ENCODE peak calls at places on chromosomes 1 and 21, in eight cellular contexts. One of them, this sample, is unnamed. For H3K4me1, the result is how much of the 10 kb centered on the place peaks cover.

GRCh38 chr21:17828223-17828622 is 9.1 kb upstream of the C21orf91 start:
- DNase-seq in PC-9: no peak
- DNase-seq in NT2/D1: no peak
- DNase-seq in OCI-LY7: no peak
- DNase-seq in hepatocyte: no peak
- DNase-seq in mammary epithelial cell: peak
- DNase-seq in fibroblast of lung: peak
- DNase-seq in ascending aorta: no peak
- DNase-seq in this sample: no peak

GRCh38 chr1:54359393-54360162 is 46.6 kb downstream of the SSBP3 start:
- DNase-seq in PC-9: no peak
- DNase-seq in NT2/D1: no peak
- DNase-seq in OCI-LY7: no peak
- DNase-seq in hepatocyte: no peak
- DNase-seq in mammary epithelial cell: no peak
- DNase-seq in fibroblast of lung: no peak
- DNase-seq in ascending aorta: no peak
- DNase-seq in this sample: no peak

GRCh38 chr1:245577396-245578157 is 422.8 kb downstream of the KIF26B start:
- DNase-seq in PC-9: no peak
- DNase-seq in NT2/D1: no peak
- DNase-seq in OCI-LY7: no peak
- DNase-seq in hepatocyte: no peak
- DNase-seq in mammary epithelial cell: no peak
- DNase-seq in fibroblast of lung: no peak
- DNase-seq in ascending aorta: no peak
- DNase-seq in this sample: no peak

GRCh38 chr1:82018319-82018718 is 217.6 kb downstream of the ADGRL2 start:
- DNase-seq in PC-9: no peak
- DNase-seq in NT2/D1: no peak
- DNase-seq in OCI-LY7: no peak
- DNase-seq in hepatocyte: no peak
- DNase-seq in mammary epithelial cell: no peak
- DNase-seq in fibroblast of lung: no peak
- DNase-seq in ascending aorta: no peak
- DNase-seq in this sample: no peak

GRCh38 chr1:239308701-239309333 is 77.6 kb upstream of the CHRM3 start:
- DNase-seq in PC-9: no peak
- DNase-seq in NT2/D1: peak
- DNase-seq in OCI-LY7: no peak
- DNase-seq in hepatocyte: peak
- DNase-seq in mammary epithelial cell: peak
- DNase-seq in fibroblast of lung: peak
- DNase-seq in ascending aorta: no peak
- DNase-seq in this sample: no peak

GRCh38 chr1:153336650-153337049 is 12.0 kb downstream of the PGLYRP4 start:
- DNase-seq in PC-9: no peak
- DNase-seq in NT2/D1: no peak
- DNase-seq in OCI-LY7: no peak
- DNase-seq in hepatocyte: no peak
- DNase-seq in mammary epithelial cell: no peak
- DNase-seq in fibroblast of lung: no peak
- DNase-seq in ascending aorta: no peak
- DNase-seq in this sample: no peak

GRCh38 chr21:32494946-32495703 is 82.6 kb downstream of the EVA1C start:
- DNase-seq in PC-9: peak
- DNase-seq in NT2/D1: no peak
- DNase-seq in OCI-LY7: no peak
- DNase-seq in hepatocyte: peak
- DNase-seq in mammary epithelial cell: peak
- DNase-seq in fibroblast of lung: peak
- DNase-seq in ascending aorta: no peak
- DNase-seq in this sample: no peak

GRCh38 chr21:44296916-44297315 is 2.9 kb upstream of the PFKL start:
- DNase-seq in PC-9: no peak
- DNase-seq in NT2/D1: no peak
- DNase-seq in OCI-LY7: no peak
- DNase-seq in hepatocyte: no peak
- DNase-seq in mammary epithelial cell: no peak
- DNase-seq in fibroblast of lung: no peak
- DNase-seq in ascending aorta: no peak
- DNase-seq in this sample: no peak

GRCh38 chr21:45511007-45511406 is 31.2 kb downstream of the SLC19A1 start:
- DNase-seq in PC-9: no peak
- DNase-seq in NT2/D1: no peak
- DNase-seq in OCI-LY7: no peak
- DNase-seq in hepatocyte: no peak
- DNase-seq in mammary epithelial cell: no peak
- DNase-seq in fibroblast of lung: no peak
- DNase-seq in ascending aorta: no peak
- DNase-seq in this sample: no peak

GRCh38 chr1:220326578-220326977 is 54.3 kb upstream of the RAB3GAP2 start:
- DNase-seq in PC-9: peak
- DNase-seq in NT2/D1: peak
- DNase-seq in OCI-LY7: no peak
- DNase-seq in hepatocyte: no peak
- DNase-seq in mammary epithelial cell: peak
- DNase-seq in fibroblast of lung: peak
- DNase-seq in ascending aorta: no peak
- DNase-seq in this sample: no peak

GRCh38 chr1:56029329-56030003 is 549.9 kb downstream of the PLPP3 start:
- DNase-seq in PC-9: no peak
- DNase-seq in NT2/D1: no peak
- DNase-seq in OCI-LY7: no peak
- DNase-seq in hepatocyte: peak
- DNase-seq in mammary epithelial cell: no peak
- DNase-seq in fibroblast of lung: no peak
- DNase-seq in ascending aorta: no peak
- DNase-seq in this sample: no peak

GRCh38 chr1:147640553-147641165 is 29.7 kb downstream of the ACP6 start:
- DNase-seq in PC-9: no peak
- DNase-seq in NT2/D1: peak
- DNase-seq in OCI-LY7: peak
- DNase-seq in hepatocyte: peak
- DNase-seq in mammary epithelial cell: peak
- DNase-seq in fibroblast of lung: peak
- DNase-seq in ascending aorta: no peak
- DNase-seq in this sample: peak

GRCh38 chr1:162942903-162943567 is 82.1 kb upstream of the CCDC190 start:
- DNase-seq in PC-9: no peak
- DNase-seq in NT2/D1: no peak
- DNase-seq in OCI-LY7: no peak
- DNase-seq in hepatocyte: no peak
- DNase-seq in mammary epithelial cell: no peak
- DNase-seq in fibroblast of lung: peak
- DNase-seq in ascending aorta: no peak
- DNase-seq in this sample: no peak

GRCh38 chr1:207752456-207753132 is 740 bp downstream of the CD46 start:
- DNase-seq in PC-9: peak
- DNase-seq in NT2/D1: no peak
- DNase-seq in OCI-LY7: peak
- DNase-seq in hepatocyte: peak
- DNase-seq in mammary epithelial cell: peak
- DNase-seq in fibroblast of lung: peak
- DNase-seq in ascending aorta: no peak
- DNase-seq in this sample: no peak

GRCh38 chr21:22174746-22175145 is 1176.5 kb downstream of the NCAM2 start:
- DNase-seq in PC-9: no peak
- DNase-seq in NT2/D1: no peak
- DNase-seq in OCI-LY7: no peak
- DNase-seq in hepatocyte: no peak
- DNase-seq in mammary epithelial cell: no peak
- DNase-seq in fibroblast of lung: no peak
- DNase-seq in ascending aorta: no peak
- DNase-seq in this sample: no peak

GRCh38 chr1:67711850-67712202 is 26.8 kb downstream of the GADD45A start:
- DNase-seq in PC-9: no peak
- DNase-seq in NT2/D1: no peak
- DNase-seq in OCI-LY7: peak
- DNase-seq in hepatocyte: no peak
- DNase-seq in mammary epithelial cell: no peak
- DNase-seq in fibroblast of lung: no peak
- DNase-seq in ascending aorta: no peak
- DNase-seq in this sample: no peak

DNA sequence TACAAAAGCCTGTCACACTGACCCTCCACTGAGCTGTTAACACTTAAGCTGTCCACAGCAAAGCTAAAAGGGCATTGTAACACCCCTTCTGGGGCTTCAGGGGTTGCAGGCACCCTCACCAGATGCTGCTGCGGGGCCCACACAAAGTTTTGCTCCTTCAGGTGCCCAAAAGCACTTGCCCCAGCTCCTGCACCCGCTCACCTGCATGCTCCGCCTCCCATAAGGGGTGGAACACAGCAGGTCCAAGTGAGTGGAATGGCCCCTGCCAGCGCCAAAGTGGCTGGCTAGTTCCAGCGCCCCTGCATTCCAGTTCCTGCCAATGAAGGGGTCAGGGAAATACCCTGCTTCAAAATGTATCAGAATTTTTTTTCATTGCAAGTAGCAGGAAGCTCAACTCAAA is 7.3 kb upstream of the RBP7 start:
- DNase-seq in PC-9: no peak
- DNase-seq in NT2/D1: no peak
- DNase-seq in OCI-LY7: no peak
- DNase-seq in hepatocyte: no peak
- DNase-seq in mammary epithelial cell: no peak
- DNase-seq in fibroblast of lung: no peak
- DNase-seq in ascending aorta: no peak
- DNase-seq in this sample: no peak
- H3K4me3 ChIP-seq in PC-9: no peak
- H3K4me3 ChIP-seq in NT2/D1: no peak
- H3K4me3 ChIP-seq in OCI-LY7: no peak
- H3K4me3 ChIP-seq in hepatocyte: no peak
- H3K4me3 ChIP-seq in mammary epithelial cell: no peak
- H3K4me3 ChIP-seq in fibroblast of lung: no peak
- H3K4me3 ChIP-seq in ascending aorta: no peak
- H3K4me3 ChIP-seq in this sample: no peak

GRCh38 chr1:6415979-6416656 is 3.6 kb downstream of the HES2 start:
- DNase-seq in PC-9: no peak
- DNase-seq in NT2/D1: no peak
- DNase-seq in OCI-LY7: no peak
- DNase-seq in hepatocyte: no peak
- DNase-seq in mammary epithelial cell: no peak
- DNase-seq in fibroblast of lung: no peak
- DNase-seq in ascending aorta: no peak
- DNase-seq in this sample: no peak
- H3K4me1 ChIP-seq in PC-9: under half
- H3K4me1 ChIP-seq in NT2/D1: under half
- H3K4me1 ChIP-seq in OCI-LY7: under half
- H3K4me1 ChIP-seq in hepatocyte: under half
- H3K4me1 ChIP-seq in mammary epithelial cell: half or more
- H3K4me1 ChIP-seq in fibroblast of lung: under half
- H3K4me1 ChIP-seq in ascending aorta: under half
- H3K4me1 ChIP-seq in this sample: under half

GRCh38 chr1:234841710-234842231 is 231.8 kb upstream of the IRF2BP2 start:
- DNase-seq in PC-9: peak
- DNase-seq in NT2/D1: no peak
- DNase-seq in OCI-LY7: peak
- DNase-seq in hepatocyte: no peak
- DNase-seq in mammary epithelial cell: no peak
- DNase-seq in fibroblast of lung: no peak
- DNase-seq in ascending aorta: peak
- DNase-seq in this sample: no peak

GRCh38 chr1:234844479-234845031 is 234.6 kb upstream of the IRF2BP2 start:
- DNase-seq in PC-9: no peak
- DNase-seq in NT2/D1: no peak
- DNase-seq in OCI-LY7: peak
- DNase-seq in hepatocyte: no peak
- DNase-seq in mammary epithelial cell: no peak
- DNase-seq in fibroblast of lung: peak
- DNase-seq in ascending aorta: no peak
- DNase-seq in this sample: no peak

GRCh38 chr1:234845836-234846235 is 235.9 kb upstream of the IRF2BP2 start:
- DNase-seq in PC-9: peak
- DNase-seq in NT2/D1: no peak
- DNase-seq in OCI-LY7: no peak
- DNase-seq in hepatocyte: no peak
- DNase-seq in mammary epithelial cell: no peak
- DNase-seq in fibroblast of lung: no peak
- DNase-seq in ascending aorta: no peak
- DNase-seq in this sample: no peak

GRCh38 chr1:234842726-234843641 is 233.0 kb upstream of the IRF2BP2 start:
- DNase-seq in PC-9: peak
- DNase-seq in NT2/D1: no peak
- DNase-seq in OCI-LY7: peak
- DNase-seq in hepatocyte: no peak
- DNase-seq in mammary epithelial cell: no peak
- DNase-seq in fibroblast of lung: peak
- DNase-seq in ascending aorta: no peak
- DNase-seq in this sample: no peak

GRCh38 chr1:234845097-234845660 is 235.2 kb upstream of the IRF2BP2 start:
- DNase-seq in PC-9: peak
- DNase-seq in NT2/D1: no peak
- DNase-seq in OCI-LY7: no peak
- DNase-seq in hepatocyte: no peak
- DNase-seq in mammary epithelial cell: peak
- DNase-seq in fibroblast of lung: peak
- DNase-seq in ascending aorta: no peak
- DNase-seq in this sample: no peak
- H3K4me3 ChIP-seq in PC-9: no peak
- H3K4me3 ChIP-seq in NT2/D1: no peak
- H3K4me3 ChIP-seq in OCI-LY7: no peak
- H3K4me3 ChIP-seq in hepatocyte: no peak
- H3K4me3 ChIP-seq in mammary epithelial cell: no peak
- H3K4me3 ChIP-seq in fibroblast of lung: no peak
- H3K4me3 ChIP-seq in ascending aorta: no peak
- H3K4me3 ChIP-seq in this sample: no peak

GRCh38 chr1:38006008-38006828 is 904 bp upstream of the FHL3 start:
- DNase-seq in PC-9: no peak
- DNase-seq in NT2/D1: no peak
- DNase-seq in OCI-LY7: no peak
- DNase-seq in hepatocyte: no peak
- DNase-seq in mammary epithelial cell: no peak
- DNase-seq in fibroblast of lung: no peak
- DNase-seq in ascending aorta: no peak
- DNase-seq in this sample: peak
- H3K4me1 ChIP-seq in PC-9: under half
- H3K4me1 ChIP-seq in NT2/D1: under half
- H3K4me1 ChIP-seq in OCI-LY7: under half
- H3K4me1 ChIP-seq in hepatocyte: under half
- H3K4me1 ChIP-seq in mammary epithelial cell: under half
- H3K4me1 ChIP-seq in fibroblast of lung: under half
- H3K4me1 ChIP-seq in ascending aorta: under half
- H3K4me1 ChIP-seq in this sample: under half

This sample was measured in RWPE2.